ENCODE peak calls at places on chromosomes 12 and 14, in four cellular contexts. One of them, this sample, is unnamed.

GRCh38 chr14:67395876-67396189 is 16.1 kb downstream of the PLEK2 start:
- DNase-seq in stimulated activated CD4-positive, alpha-beta T cell treated with anti-CD3 and anti-CD28 coated beads, TNF-alpha, amount 100 ng/mL, for 1 hour: no peak
- DNase-seq in C1 segment of cervical spinal cord: no peak
- DNase-seq in activated CD4-positive, alpha-beta T cell treated with anti-CD3 and anti-CD28 coated beads, Interleukin-2, amount 50 U/mL, for 48 hours: no peak
- DNase-seq in this sample: no peak

GRCh38 chr12:83476695-83477094 is 790.0 kb downstream of the TMTC2 start:
- DNase-seq in stimulated activated CD4-positive, alpha-beta T cell treated with anti-CD3 and anti-CD28 coated beads, TNF-alpha, amount 100 ng/mL, for 1 hour: no peak
- DNase-seq in C1 segment of cervical spinal cord: no peak
- DNase-seq in activated CD4-positive, alpha-beta T cell treated with anti-CD3 and anti-CD28 coated beads, Interleukin-2, amount 50 U/mL, for 48 hours: no peak
- DNase-seq in this sample: no peak

GRCh38 chr14:48954446-48954845 is 631.7 kb downstream of the RPS29 start:
- DNase-seq in stimulated activated CD4-positive, alpha-beta T cell treated with anti-CD3 and anti-CD28 coated beads, TNF-alpha, amount 100 ng/mL, for 1 hour: no peak
- DNase-seq in C1 segment of cervical spinal cord: no peak
- DNase-seq in activated CD4-positive, alpha-beta T cell treated with anti-CD3 and anti-CD28 coated beads, Interleukin-2, amount 50 U/mL, for 48 hours: no peak
- DNase-seq in this sample: no peak

GRCh38 chr12:84604541-84604940 is 308.1 kb downstream of the SLC6A15 start:
- DNase-seq in stimulated activated CD4-positive, alpha-beta T cell treated with anti-CD3 and anti-CD28 coated beads, TNF-alpha, amount 100 ng/mL, for 1 hour: no peak
- DNase-seq in C1 segment of cervical spinal cord: no peak
- DNase-seq in activated CD4-positive, alpha-beta T cell treated with anti-CD3 and anti-CD28 coated beads, Interleukin-2, amount 50 U/mL, for 48 hours: no peak
- DNase-seq in this sample: no peak

GRCh38 chr14:90398315-90398811 is 1.5 kb downstream of the CALM1 start:
- DNase-seq in stimulated activated CD4-positive, alpha-beta T cell treated with anti-CD3 and anti-CD28 coated beads, TNF-alpha, amount 100 ng/mL, for 1 hour: peak
- DNase-seq in C1 segment of cervical spinal cord: peak
- DNase-seq in activated CD4-positive, alpha-beta T cell treated with anti-CD3 and anti-CD28 coated beads, Interleukin-2, amount 50 U/mL, for 48 hours: peak
- DNase-seq in this sample: no peak

GRCh38 chr14:69539631-69540410 is 34.9 kb downstream of the CCDC177 start:
- DNase-seq in stimulated activated CD4-positive, alpha-beta T cell treated with anti-CD3 and anti-CD28 coated beads, TNF-alpha, amount 100 ng/mL, for 1 hour: no peak
- DNase-seq in C1 segment of cervical spinal cord: no peak
- DNase-seq in activated CD4-positive, alpha-beta T cell treated with anti-CD3 and anti-CD28 coated beads, Interleukin-2, amount 50 U/mL, for 48 hours: no peak
- DNase-seq in this sample: no peak

GRCh38 chr12:3885179-3886094 is 12.2 kb upstream of the PARP11 start:
- DNase-seq in stimulated activated CD4-positive, alpha-beta T cell treated with anti-CD3 and anti-CD28 coated beads, TNF-alpha, amount 100 ng/mL, for 1 hour: no peak
- DNase-seq in C1 segment of cervical spinal cord: no peak
- DNase-seq in activated CD4-positive, alpha-beta T cell treated with anti-CD3 and anti-CD28 coated beads, Interleukin-2, amount 50 U/mL, for 48 hours: no peak
- DNase-seq in this sample: no peak

GRCh38 chr12:111201036-111201435 is 167.9 kb downstream of the PHETA1 start:
- DNase-seq in stimulated activated CD4-positive, alpha-beta T cell treated with anti-CD3 and anti-CD28 coated beads, TNF-alpha, amount 100 ng/mL, for 1 hour: no peak
- DNase-seq in C1 segment of cervical spinal cord: no peak
- DNase-seq in activated CD4-positive, alpha-beta T cell treated with anti-CD3 and anti-CD28 coated beads, Interleukin-2, amount 50 U/mL, for 48 hours: no peak
- DNase-seq in this sample: no peak

GRCh38 chr14:104851896-104852663 is 13.0 kb upstream of the CEP170B start:
- DNase-seq in stimulated activated CD4-positive, alpha-beta T cell treated with anti-CD3 and anti-CD28 coated beads, TNF-alpha, amount 100 ng/mL, for 1 hour: no peak
- DNase-seq in C1 segment of cervical spinal cord: no peak
- DNase-seq in activated CD4-positive, alpha-beta T cell treated with anti-CD3 and anti-CD28 coated beads, Interleukin-2, amount 50 U/mL, for 48 hours: no peak
- DNase-seq in this sample: no peak

GRCh38 chr14:73342670-73343069 is 105.4 kb downstream of the PAPLN start:
- DNase-seq in stimulated activated CD4-positive, alpha-beta T cell treated with anti-CD3 and anti-CD28 coated beads, TNF-alpha, amount 100 ng/mL, for 1 hour: no peak
- DNase-seq in C1 segment of cervical spinal cord: no peak
- DNase-seq in activated CD4-positive, alpha-beta T cell treated with anti-CD3 and anti-CD28 coated beads, Interleukin-2, amount 50 U/mL, for 48 hours: no peak
- DNase-seq in this sample: no peak

GRCh38 chr12:124547626-124548025 is 19.8 kb downstream of the NCOR2 start:
- DNase-seq in stimulated activated CD4-positive, alpha-beta T cell treated with anti-CD3 and anti-CD28 coated beads, TNF-alpha, amount 100 ng/mL, for 1 hour: no peak
- DNase-seq in C1 segment of cervical spinal cord: no peak
- DNase-seq in activated CD4-positive, alpha-beta T cell treated with anti-CD3 and anti-CD28 coated beads, Interleukin-2, amount 50 U/mL, for 48 hours: no peak
- DNase-seq in this sample: no peak

GRCh38 chr12:32947203-32947795 is 50.7 kb upstream of the PKP2 start:
- DNase-seq in stimulated activated CD4-positive, alpha-beta T cell treated with anti-CD3 and anti-CD28 coated beads, TNF-alpha, amount 100 ng/mL, for 1 hour: no peak
- DNase-seq in C1 segment of cervical spinal cord: no peak
- DNase-seq in activated CD4-positive, alpha-beta T cell treated with anti-CD3 and anti-CD28 coated beads, Interleukin-2, amount 50 U/mL, for 48 hours: no peak
- DNase-seq in this sample: no peak

GRCh38 chr14:30558362-30558674 is 640 bp upstream of the G2E3 start:
- DNase-seq in stimulated activated CD4-positive, alpha-beta T cell treated with anti-CD3 and anti-CD28 coated beads, TNF-alpha, amount 100 ng/mL, for 1 hour: no peak
- DNase-seq in C1 segment of cervical spinal cord: no peak
- DNase-seq in activated CD4-positive, alpha-beta T cell treated with anti-CD3 and anti-CD28 coated beads, Interleukin-2, amount 50 U/mL, for 48 hours: no peak
- DNase-seq in this sample: no peak

GRCh38 chr12:25459541-25459951 is 93.5 kb downstream of the LMNTD1 start:
- DNase-seq in stimulated activated CD4-positive, alpha-beta T cell treated with anti-CD3 and anti-CD28 coated beads, TNF-alpha, amount 100 ng/mL, for 1 hour: no peak
- DNase-seq in C1 segment of cervical spinal cord: no peak
- DNase-seq in activated CD4-positive, alpha-beta T cell treated with anti-CD3 and anti-CD28 coated beads, Interleukin-2, amount 50 U/mL, for 48 hours: no peak
- DNase-seq in this sample: no peak

GRCh38 chr14:96625436-96625945 is 123.3 kb downstream of the PAPOLA start:
- DNase-seq in stimulated activated CD4-positive, alpha-beta T cell treated with anti-CD3 and anti-CD28 coated beads, TNF-alpha, amount 100 ng/mL, for 1 hour: no peak
- DNase-seq in C1 segment of cervical spinal cord: no peak
- DNase-seq in activated CD4-positive, alpha-beta T cell treated with anti-CD3 and anti-CD28 coated beads, Interleukin-2, amount 50 U/mL, for 48 hours: no peak
- DNase-seq in this sample: no peak

GRCh38 chr12:128930591-128930990 is 77.3 kb downstream of the GLT1D1 start:
- DNase-seq in stimulated activated CD4-positive, alpha-beta T cell treated with anti-CD3 and anti-CD28 coated beads, TNF-alpha, amount 100 ng/mL, for 1 hour: no peak
- DNase-seq in C1 segment of cervical spinal cord: no peak
- DNase-seq in activated CD4-positive, alpha-beta T cell treated with anti-CD3 and anti-CD28 coated beads, Interleukin-2, amount 50 U/mL, for 48 hours: no peak
- DNase-seq in this sample: no peak

GRCh38 chr12:56759270-56759908 is 3.7 kb upstream of the HSD17B6 start:
- DNase-seq in stimulated activated CD4-positive, alpha-beta T cell treated with anti-CD3 and anti-CD28 coated beads, TNF-alpha, amount 100 ng/mL, for 1 hour: no peak
- DNase-seq in C1 segment of cervical spinal cord: no peak
- DNase-seq in activated CD4-positive, alpha-beta T cell treated with anti-CD3 and anti-CD28 coated beads, Interleukin-2, amount 50 U/mL, for 48 hours: no peak
- DNase-seq in this sample: no peak

GRCh38 chr12:70427611-70428010 is 61.5 kb downstream of the KCNMB4 start:
- DNase-seq in stimulated activated CD4-positive, alpha-beta T cell treated with anti-CD3 and anti-CD28 coated beads, TNF-alpha, amount 100 ng/mL, for 1 hour: no peak
- DNase-seq in C1 segment of cervical spinal cord: no peak
- DNase-seq in activated CD4-positive, alpha-beta T cell treated with anti-CD3 and anti-CD28 coated beads, Interleukin-2, amount 50 U/mL, for 48 hours: no peak
- DNase-seq in this sample: no peak

GRCh38 chr14:43983721-43984120 is 523.4 kb downstream of the FSCB start:
- DNase-seq in stimulated activated CD4-positive, alpha-beta T cell treated with anti-CD3 and anti-CD28 coated beads, TNF-alpha, amount 100 ng/mL, for 1 hour: no peak
- DNase-seq in C1 segment of cervical spinal cord: no peak
- DNase-seq in activated CD4-positive, alpha-beta T cell treated with anti-CD3 and anti-CD28 coated beads, Interleukin-2, amount 50 U/mL, for 48 hours: no peak
- DNase-seq in this sample: no peak

GRCh38 chr14:68814376-68815287 is 21.8 kb upstream of the ZFP36L1 start:
- DNase-seq in stimulated activated CD4-positive, alpha-beta T cell treated with anti-CD3 and anti-CD28 coated beads, TNF-alpha, amount 100 ng/mL, for 1 hour: no peak
- DNase-seq in C1 segment of cervical spinal cord: no peak
- DNase-seq in activated CD4-positive, alpha-beta T cell treated with anti-CD3 and anti-CD28 coated beads, Interleukin-2, amount 50 U/mL, for 48 hours: peak
- DNase-seq in this sample: no peak

GRCh38 chr12:118981285-118982201 is at the start of gene SRRM4:
- DNase-seq in stimulated activated CD4-positive, alpha-beta T cell treated with anti-CD3 and anti-CD28 coated beads, TNF-alpha, amount 100 ng/mL, for 1 hour: no peak
- DNase-seq in C1 segment of cervical spinal cord: no peak
- DNase-seq in activated CD4-positive, alpha-beta T cell treated with anti-CD3 and anti-CD28 coated beads, Interleukin-2, amount 50 U/mL, for 48 hours: no peak
- DNase-seq in this sample: no peak

GRCh38 chr12:132398386-132398991 is 69.1 kb upstream of the GALNT9 start:
- DNase-seq in stimulated activated CD4-positive, alpha-beta T cell treated with anti-CD3 and anti-CD28 coated beads, TNF-alpha, amount 100 ng/mL, for 1 hour: no peak
- DNase-seq in C1 segment of cervical spinal cord: no peak
- DNase-seq in activated CD4-positive, alpha-beta T cell treated with anti-CD3 and anti-CD28 coated beads, Interleukin-2, amount 50 U/mL, for 48 hours: no peak
- DNase-seq in this sample: no peak

GRCh38 chr14:96105921-96106441 is 66.8 kb downstream of the C14orf132 start:
- DNase-seq in stimulated activated CD4-positive, alpha-beta T cell treated with anti-CD3 and anti-CD28 coated beads, TNF-alpha, amount 100 ng/mL, for 1 hour: no peak
- DNase-seq in C1 segment of cervical spinal cord: no peak
- DNase-seq in activated CD4-positive, alpha-beta T cell treated with anti-CD3 and anti-CD28 coated beads, Interleukin-2, amount 50 U/mL, for 48 hours: no peak
- DNase-seq in this sample: no peak

GRCh38 chr14:100529561-100530031 is 57.6 kb downstream of the BEGAIN start:
- DNase-seq in stimulated activated CD4-positive, alpha-beta T cell treated with anti-CD3 and anti-CD28 coated beads, TNF-alpha, amount 100 ng/mL, for 1 hour: no peak
- DNase-seq in C1 segment of cervical spinal cord: no peak
- DNase-seq in activated CD4-positive, alpha-beta T cell treated with anti-CD3 and anti-CD28 coated beads, Interleukin-2, amount 50 U/mL, for 48 hours: no peak
- DNase-seq in this sample: no peak

GRCh38 chr12:14948672-14949071 is 10.3 kb upstream of the ERP27 start:
- DNase-seq in stimulated activated CD4-positive, alpha-beta T cell treated with anti-CD3 and anti-CD28 coated beads, TNF-alpha, amount 100 ng/mL, for 1 hour: no peak
- DNase-seq in C1 segment of cervical spinal cord: no peak
- DNase-seq in activated CD4-positive, alpha-beta T cell treated with anti-CD3 and anti-CD28 coated beads, Interleukin-2, amount 50 U/mL, for 48 hours: no peak
- DNase-seq in this sample: no peak

GRCh38 chr12:41287500-41287899 is 99.4 kb downstream of the PDZRN4 start:
- DNase-seq in stimulated activated CD4-positive, alpha-beta T cell treated with anti-CD3 and anti-CD28 coated beads, TNF-alpha, amount 100 ng/mL, for 1 hour: no peak
- DNase-seq in C1 segment of cervical spinal cord: no peak
- DNase-seq in activated CD4-positive, alpha-beta T cell treated with anti-CD3 and anti-CD28 coated beads, Interleukin-2, amount 50 U/mL, for 48 hours: no peak
- DNase-seq in this sample: no peak

GRCh38 chr14:73610692-73611091 is 1.6 kb upstream of the ACOT6 start:
- DNase-seq in stimulated activated CD4-positive, alpha-beta T cell treated with anti-CD3 and anti-CD28 coated beads, TNF-alpha, amount 100 ng/mL, for 1 hour: no peak
- DNase-seq in C1 segment of cervical spinal cord: peak
- DNase-seq in activated CD4-positive, alpha-beta T cell treated with anti-CD3 and anti-CD28 coated beads, Interleukin-2, amount 50 U/mL, for 48 hours: no peak
- DNase-seq in this sample: no peak

GRCh38 chr12:64893961-64894360 is 69.5 kb downstream of the TBC1D30 start:
- DNase-seq in stimulated activated CD4-positive, alpha-beta T cell treated with anti-CD3 and anti-CD28 coated beads, TNF-alpha, amount 100 ng/mL, for 1 hour: no peak
- DNase-seq in C1 segment of cervical spinal cord: no peak
- DNase-seq in activated CD4-positive, alpha-beta T cell treated with anti-CD3 and anti-CD28 coated beads, Interleukin-2, amount 50 U/mL, for 48 hours: no peak
- DNase-seq in this sample: peak

GRCh38 chr14:24237463-24237955 is 4.8 kb downstream of the GMPR2 start:
- DNase-seq in stimulated activated CD4-positive, alpha-beta T cell treated with anti-CD3 and anti-CD28 coated beads, TNF-alpha, amount 100 ng/mL, for 1 hour: no peak
- DNase-seq in C1 segment of cervical spinal cord: no peak
- DNase-seq in activated CD4-positive, alpha-beta T cell treated with anti-CD3 and anti-CD28 coated beads, Interleukin-2, amount 50 U/mL, for 48 hours: no peak
- DNase-seq in this sample: no peak